ENCODE peak calls at places on chromosome 22, in eight cellular contexts. J is thyroid gland, N is mesothelial cell of epicardium, X is H9, G is RWPE1, M is activated B cell treated with CpG ODN at 0.5 μM for 24 hours, Y is upper lobe of right lung, D is fibroblast of mammary gland. A is an unnamed sample.

GRCh38 chr22:46201059-46201757 is 48.9 kb downstream of the CDPF1 start:
- DNase-seq in J (peak), N (no peak), X (peak), G (no peak), M (no peak), Y (no peak), D (no peak), A (no peak)

GRCh38 chr22:44033689-44034088 is 9.6 kb downstream of the PARVB start:
- DNase-seq in J (no peak), N (no peak), X (no peak), G (no peak), M (no peak), Y (no peak), D (peak), A (no peak)

GRCh38 chr22:44151661-44152060 is 29.1 kb upstream of the PARVG start:
- DNase-seq in J (no peak), N (no peak), X (no peak), G (peak), M (no peak), Y (no peak), D (peak), A (no peak)

GRCh38 chr22:20957118-20957690 is 9.9 kb upstream of the AIFM3 start:
- DNase-seq in J (no peak), N (no peak), X (peak), G (no peak), M (no peak), Y (peak), D (no peak), A (no peak)

GRCh38 chr22:17637490-17638181 is 921 bp upstream of the BCL2L13 start:
- DNase-seq in J (no peak), N (no peak), X (no peak), G (no peak), M (no peak), Y (no peak), D (no peak), A (no peak)

GRCh38 chr22:18983120-18983651 is 47.1 kb upstream of the PRODH start:
- DNase-seq in J (no peak), N (no peak), X (no peak), G (no peak), M (no peak), Y (peak), D (no peak), A (no peak)

GRCh38 chr22:30648825-30649224 is 13.2 kb downstream of the SLC35E4 start:
- DNase-seq in J (no peak), N (no peak), X (no peak), G (no peak), M (no peak), Y (no peak), D (no peak), A (no peak)

GRCh38 chr22:42933783-42934144 is 76.7 kb upstream of the ARFGAP3 start:
- DNase-seq in J (no peak), N (no peak), X (no peak), G (peak), M (no peak), Y (no peak), D (peak), A (no peak)

GRCh38 chr22:29195118-29195963 is 10.4 kb upstream of the EMID1 start:
- DNase-seq in J (no peak), N (no peak), X (no peak), G (no peak), M (no peak), Y (peak), D (no peak), A (no peak)

GRCh38 chr22:17056807-17057206 is 28.0 kb upstream of the IL17RA start:
- DNase-seq in J (no peak), N (no peak), X (no peak), G (no peak), M (no peak), Y (no peak), D (no peak), A (no peak)

GRCh38 chr22:34917239-34917638 is 148.7 kb upstream of the ISX start:
- DNase-seq in J (no peak), N (no peak), X (no peak), G (no peak), M (no peak), Y (no peak), D (no peak), A (no peak)

GRCh38 chr22:34914871-34915270 is 151.1 kb upstream of the ISX start:
- DNase-seq in J (no peak), N (no peak), X (no peak), G (no peak), M (no peak), Y (no peak), D (no peak), A (no peak)
- TF ChIP-seq CTCF in J (no peak), N (no peak), X (no peak), G (no peak), M (no peak), Y (no peak), D (no peak), A (no peak)

DNA sequence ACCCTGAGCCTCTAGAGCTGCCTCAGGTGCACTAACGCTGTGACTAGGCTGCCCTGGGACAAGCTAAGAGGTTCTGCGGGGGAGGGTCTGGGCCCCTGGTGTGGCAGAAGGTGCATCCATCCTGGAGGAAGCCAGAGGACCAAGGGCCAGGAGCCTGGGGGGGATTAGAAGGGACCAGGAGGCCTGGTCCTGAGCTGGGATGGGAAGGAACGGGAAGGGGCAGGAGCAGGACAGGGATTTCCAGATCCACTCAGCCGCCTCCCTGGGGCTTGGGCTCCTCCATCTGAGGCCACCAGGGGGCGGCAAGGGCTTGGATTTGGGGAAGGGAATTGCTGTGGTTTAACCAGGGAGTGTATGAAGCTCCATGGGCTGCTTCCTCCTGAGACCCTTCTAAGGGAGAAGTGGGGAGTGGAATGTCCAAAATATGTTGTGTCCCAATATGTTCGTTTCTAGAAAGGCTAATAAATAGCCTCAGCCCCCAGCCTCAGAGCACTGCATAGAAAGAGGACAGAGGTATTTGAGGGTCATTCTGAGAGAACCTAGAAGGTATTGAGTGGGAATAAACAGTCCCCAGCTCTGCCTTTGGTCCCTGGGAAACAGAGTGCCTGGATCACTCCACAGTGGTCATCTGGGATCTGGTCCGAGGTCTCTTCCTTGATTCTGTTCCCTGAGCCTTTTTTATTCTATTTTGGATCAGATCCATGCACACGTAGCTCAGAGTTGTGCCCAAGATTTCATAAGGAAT is 17.4 kb upstream of the PRAME start:
- DNase-seq in J (peak), N (peak), X (peak), G (peak), M (no peak), Y (peak), D (peak), A (no peak)
- TF ChIP-seq CTCF in J (peak), N (peak), X (peak), G (peak), M (peak), Y (peak), D (peak), A (no peak)

GRCh38 chr22:49372530-49373288 is 455.0 kb downstream of the BRD1 start:
- DNase-seq in J (no peak), N (no peak), X (peak), G (no peak), M (no peak), Y (peak), D (no peak), A (no peak)

GRCh38 chr22:49372111-49372529 is 455.6 kb downstream of the BRD1 start:
- DNase-seq in J (no peak), N (no peak), X (no peak), G (no peak), M (no peak), Y (peak), D (no peak), A (no peak)

GRCh38 chr22:49369726-49370717 is 457.7 kb downstream of the BRD1 start:
- DNase-seq in J (no peak), N (no peak), X (peak), G (no peak), M (no peak), Y (peak), D (no peak), A (no peak)

GRCh38 chr22:49370841-49371301 is 456.8 kb downstream of the BRD1 start:
- DNase-seq in J (no peak), N (no peak), X (peak), G (no peak), M (no peak), Y (peak), D (no peak), A (no peak)

GRCh38 chr22:49371325-49372110 is 456.2 kb downstream of the BRD1 start:
- DNase-seq in J (no peak), N (no peak), X (peak), G (no peak), M (no peak), Y (peak), D (no peak), A (no peak)
- TF ChIP-seq CTCF in J (no peak), N (no peak), X (no peak), G (no peak), M (no peak), Y (no peak), D (no peak), A (no peak)

DNA sequence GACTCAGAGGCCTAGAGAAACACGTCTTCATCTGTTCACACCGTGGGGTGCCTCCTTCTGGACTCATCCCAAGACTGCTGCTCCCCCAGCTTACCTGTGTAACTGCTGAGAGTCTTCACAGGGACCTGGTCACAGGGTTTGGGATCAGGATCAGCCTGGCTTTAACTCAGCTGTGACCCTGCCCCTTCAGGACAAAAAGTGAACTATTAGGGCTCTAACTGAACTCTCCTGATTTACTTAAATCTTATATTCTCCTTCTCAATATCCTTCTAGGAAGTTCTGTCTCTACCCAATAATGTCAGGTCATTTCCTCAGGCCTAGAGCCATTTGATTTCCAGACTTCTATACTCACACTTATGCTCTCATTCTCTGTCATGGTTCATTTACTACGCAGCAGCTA is 108.4 kb downstream of the ZNF280B start:
- DNase-seq in J (no peak), N (no peak), X (no peak), G (no peak), M (no peak), Y (no peak), D (no peak), A (no peak)
- TF ChIP-seq CTCF in J (no peak), N (peak), X (peak), G (no peak), M (no peak), Y (no peak), D (no peak), A (no peak)

GRCh38 chr22:39384750-39385480 is 14.7 kb upstream of the TAB1 start:
- DNase-seq in J (peak), N (no peak), X (peak), G (no peak), M (no peak), Y (no peak), D (no peak), A (no peak)
- TF ChIP-seq CTCF in J (peak), N (no peak), X (peak), G (no peak), M (no peak), Y (no peak), D (peak), A (no peak)

DNA sequence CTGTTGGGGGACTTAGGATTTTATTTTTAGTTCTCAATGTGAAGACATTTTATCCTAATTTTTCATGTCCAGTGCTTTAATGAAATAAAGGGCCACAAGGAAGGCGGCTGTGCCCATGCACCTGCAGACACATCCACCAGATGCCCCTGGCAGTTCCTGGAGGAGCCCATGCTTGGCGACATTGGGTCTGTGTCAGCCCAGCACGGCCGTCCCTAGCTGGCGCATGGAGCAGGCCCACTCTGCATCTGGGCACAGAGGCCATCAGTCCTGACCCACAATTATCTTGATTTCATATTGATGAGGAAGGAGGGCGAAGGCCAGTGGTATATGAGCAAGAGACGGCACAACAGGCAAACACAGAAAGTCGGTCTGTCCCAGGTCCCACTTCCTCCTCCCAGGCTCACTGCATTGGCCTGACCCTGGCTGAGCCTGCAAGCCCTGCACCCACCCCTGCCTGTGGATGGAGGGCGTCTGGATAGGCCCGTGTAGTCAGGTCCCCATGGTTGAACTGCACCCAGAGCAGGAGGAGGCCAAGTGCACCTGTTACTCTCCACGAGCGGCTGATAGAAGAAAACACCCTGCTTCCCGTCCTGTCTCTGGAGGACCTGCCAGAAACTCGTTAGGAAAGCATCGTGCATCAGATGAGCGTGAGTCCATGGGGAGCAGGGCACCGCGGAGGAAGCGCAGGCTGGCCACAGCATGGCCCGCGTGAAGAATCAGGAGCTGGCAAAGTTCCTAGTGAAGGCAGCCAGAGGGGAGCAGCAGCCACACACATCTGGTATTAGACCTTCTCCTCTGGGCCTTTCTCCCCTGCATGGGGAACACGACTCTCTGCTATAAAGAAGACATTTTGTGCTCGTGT is 296.8 kb downstream of the BRD1 start:
- DNase-seq in J (no peak), N (no peak), X (no peak), G (no peak), M (no peak), Y (no peak), D (no peak), A (no peak)
- TF ChIP-seq CTCF in J (no peak), N (no peak), X (no peak), G (no peak), M (no peak), Y (no peak), D (no peak), A (no peak)

GRCh38 chr22:41833369-41834004 is 582 bp downstream of the SREBF2 start:
- DNase-seq in J (peak), N (peak), X (no peak), G (no peak), M (peak), Y (peak), D (peak), A (no peak)
- TF ChIP-seq CTCF in J (no peak), N (no peak), X (no peak), G (no peak), M (no peak), Y (no peak), D (no peak), A (no peak)

DNA sequence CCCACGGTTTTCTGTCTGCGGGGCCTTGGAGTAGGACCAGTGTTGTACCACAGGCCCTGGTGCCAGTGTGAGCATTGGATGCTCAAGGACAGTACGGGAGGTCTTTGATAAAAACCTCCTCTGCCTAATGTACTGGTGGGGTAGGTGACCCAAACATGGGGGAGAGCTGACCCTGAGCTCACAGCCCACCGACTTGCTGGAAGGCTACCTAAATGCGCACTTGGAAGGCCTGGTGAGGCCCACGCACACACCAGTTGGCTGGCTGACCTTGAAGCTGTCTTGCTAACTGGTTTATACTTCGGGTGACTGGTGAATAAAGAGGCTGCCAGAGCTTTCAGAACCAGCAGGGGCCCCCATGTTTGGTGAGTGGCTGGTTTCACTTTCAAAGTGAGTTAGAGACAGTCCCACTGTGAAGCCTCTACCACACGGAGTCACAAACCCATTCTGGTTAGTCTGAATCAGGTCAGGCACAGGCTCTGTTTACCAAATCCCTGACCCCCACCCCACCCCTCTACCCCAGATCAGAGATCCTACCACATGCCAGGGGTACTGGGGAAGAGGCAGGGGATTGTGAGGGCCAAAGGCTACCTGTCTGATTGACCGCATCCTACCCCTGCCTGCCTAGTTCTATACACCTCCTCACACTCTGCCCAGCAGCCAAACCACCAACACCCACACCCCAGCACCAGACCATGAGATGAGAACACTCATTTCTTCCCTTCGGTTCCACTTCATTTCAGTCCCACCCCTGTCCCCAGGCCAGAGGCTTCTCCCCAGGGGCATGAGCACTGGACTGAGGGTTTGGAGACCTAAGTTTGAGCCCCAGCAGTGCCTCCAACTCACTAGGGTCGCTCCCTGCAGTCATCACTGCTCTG is 12.7 kb upstream of the IL2RB start:
- DNase-seq in J (no peak), N (no peak), X (no peak), G (no peak), M (peak), Y (no peak), D (no peak), A (no peak)
- TF ChIP-seq CTCF in J (no peak), N (no peak), X (no peak), G (no peak), M (no peak), Y (no peak), D (no peak), A (no peak)

DNA sequence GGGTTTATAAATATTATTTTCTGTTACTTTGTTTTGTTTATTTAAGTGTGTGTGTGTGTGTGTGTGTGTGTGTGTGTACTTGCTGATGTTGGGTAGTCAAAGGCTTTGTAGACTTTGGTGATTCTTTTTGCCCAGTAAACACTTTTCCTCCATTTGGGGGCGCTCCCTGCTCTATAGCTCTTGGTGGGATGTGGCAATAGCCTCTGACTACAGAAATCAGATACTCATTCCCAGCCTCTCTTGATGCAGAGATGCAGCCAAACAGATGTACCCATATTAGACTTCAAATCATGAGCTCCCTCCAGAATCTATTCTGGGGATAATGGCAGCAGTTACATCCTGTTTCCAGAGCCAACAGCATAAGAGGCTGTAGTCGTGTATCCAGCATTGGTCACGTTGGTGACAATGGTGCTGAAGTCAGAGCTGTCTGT is 33.4 kb upstream of the APOL5 start:
- DNase-seq in J (no peak), N (no peak), X (peak), G (no peak), M (no peak), Y (no peak), D (peak), A (no peak)
- TF ChIP-seq CTCF in J (no peak), N (no peak), X (peak), G (no peak), M (no peak), Y (no peak), D (peak), A (no peak)

GRCh38 chr22:41245917-41246499 is 5.3 kb upstream of the CHADL start:
- DNase-seq in J (no peak), N (no peak), X (peak), G (no peak), M (no peak), Y (no peak), D (no peak), A (no peak)
- TF ChIP-seq CTCF in J (no peak), N (no peak), X (peak), G (no peak), M (no peak), Y (no peak), D (no peak), A (no peak)

A was measured in omental fat pad.